ENCODE peak calls at places on chromosomes 6 and 20, in seven cellular contexts. O is neuronal stem cell, K is H1, X is mesendoderm, Y is H9, S is mesenchymal stem cell, M is trophoblast cell. W is an unnamed sample. For H3K4me1, the result is how much of the 10 kb centered on the place peaks cover.

GRCh38 chr20:57102160-57102559 is 164.3 kb downstream of the BMP7 start:
- DNase-seq in X (no peak), M (no peak), O (no peak), K (no peak), Y (no peak), S (no peak), W (no peak)

GRCh38 chr6:140921366-140922226 is 1211.1 kb upstream of the GJE1 start:
- DNase-seq in S (peak), K (peak), X (peak), O (peak), M (peak), Y (no peak), W (peak)

GRCh38 chr20:10642859-10643559 is 30.8 kb downstream of the JAG1 start:
- DNase-seq in K (no peak), S (no peak), Y (no peak), X (no peak), O (no peak), M (no peak), W (no peak)

GRCh38 chr20:10428008-10428407 is 6.0 kb downstream of the MKKS start:
- DNase-seq in Y (no peak), K (no peak), O (no peak), M (no peak), X (no peak), S (no peak), W (no peak)

GRCh38 chr20:10513091-10513490 is 78.0 kb downstream of the SLX4IP start:
- DNase-seq in X (no peak), Y (no peak), S (no peak), M (no peak), O (no peak), K (no peak), W (no peak)

GRCh38 chr6:75431379-75431778 is 62.2 kb downstream of the FILIP1 start:
- DNase-seq in S (peak), O (no peak), Y (no peak), M (no peak), K (no peak), X (no peak), W (peak)

GRCh38 chr20:43821795-43822194 is 92.9 kb upstream of the TOX2 start:
- DNase-seq in X (no peak), S (no peak), M (no peak), O (no peak), K (no peak), Y (no peak), W (no peak)

GRCh38 chr6:85866758-85867401 is 224.2 kb upstream of the SYNCRIP start:
- DNase-seq in O (no peak), S (no peak), Y (no peak), K (no peak), X (no peak), M (no peak), W (no peak)

GRCh38 chr6:108501559-108501958 is 59.2 kb upstream of the FOXO3 start:
- DNase-seq in K (no peak), Y (no peak), S (no peak), M (no peak), X (no peak), O (no peak), W (peak)

GRCh38 chr6:13400772-13401171 is 72.4 kb upstream of the TBC1D7 start:
- DNase-seq in M (no peak), O (no peak), X (no peak), Y (no peak), K (no peak), S (no peak), W (no peak)
- H3K4me1 ChIP-seq in M (under half), O (under half), X (under half), Y (under half), K (under half), S (under half), W (under half)

DNA sequence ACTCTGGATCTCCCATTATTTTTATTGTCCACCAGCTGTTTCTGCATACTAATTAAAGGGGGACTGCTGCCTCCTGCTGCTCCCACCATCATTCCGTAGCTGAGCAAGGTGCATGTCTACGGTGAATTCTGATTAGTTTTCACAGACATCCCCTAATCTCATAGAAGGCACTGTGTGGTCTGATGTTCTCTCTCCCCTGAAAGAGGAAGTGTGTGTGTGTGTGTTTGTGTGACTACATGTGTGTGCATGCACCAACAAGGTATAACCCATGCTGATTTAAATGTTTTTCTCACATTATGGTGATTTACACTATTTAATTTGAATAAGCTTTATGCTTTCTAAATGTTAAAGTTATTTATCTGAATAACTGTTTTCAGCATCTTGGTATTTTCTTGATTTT is 109.2 kb downstream of the B3GAT2 start:
- DNase-seq in X (no peak), S (no peak), M (no peak), Y (no peak), K (no peak), O (no peak), W (no peak)
- H3K4ac ChIP-seq in X (no peak), S (no peak), M (no peak), Y (no peak), K (no peak), O (no peak), W (no peak)

GRCh38 chr6:128492386-128492785 is 28.0 kb downstream of the PTPRK start:
- DNase-seq in Y (no peak), O (no peak), K (no peak), M (no peak), X (no peak), S (no peak), W (peak)

GRCh38 chr6:128493877-128494276 is 26.5 kb downstream of the PTPRK start:
- DNase-seq in X (no peak), S (no peak), M (no peak), Y (no peak), K (no peak), O (no peak), W (no peak)

GRCh38 chr6:128491643-128492206 is 28.7 kb downstream of the PTPRK start:
- DNase-seq in X (peak), M (no peak), Y (no peak), O (no peak), S (peak), K (no peak), W (peak)

GRCh38 chr6:128494440-128494839 is 26.0 kb downstream of the PTPRK start:
- DNase-seq in K (no peak), X (peak), M (no peak), S (no peak), Y (no peak), O (peak), W (no peak)

GRCh38 chr6:128491041-128491642 is 29.3 kb downstream of the PTPRK start:
- DNase-seq in M (no peak), X (peak), O (peak), Y (no peak), S (no peak), K (no peak), W (no peak)
- H3K4me1 ChIP-seq in M (under half), X (under half), O (under half), Y (under half), S (under half), K (under half), W (under half)

DNA sequence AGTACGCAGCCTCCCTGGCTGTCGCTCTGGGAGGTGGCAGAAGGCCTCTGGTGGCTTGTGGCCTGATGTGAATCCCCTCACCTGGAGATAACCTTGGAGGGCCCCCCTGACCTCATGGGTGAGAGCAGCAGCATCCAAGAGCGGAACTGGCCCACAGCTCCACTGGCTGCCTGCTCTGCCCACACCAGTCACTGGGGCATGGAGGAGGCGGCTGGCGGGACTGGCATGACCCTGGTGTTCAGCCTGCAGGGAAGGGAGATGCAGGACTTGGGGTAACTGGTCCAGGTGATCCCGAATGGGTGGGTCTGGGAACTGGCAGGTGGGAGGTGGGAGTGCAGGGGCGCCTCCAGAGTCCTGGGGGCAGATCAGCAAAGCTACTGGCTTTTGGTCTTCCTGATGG is 10.6 kb upstream of the DSN1 start:
- DNase-seq in S (no peak), M (no peak), O (no peak), K (no peak), Y (no peak), X (no peak), W (no peak)
- H3K4ac ChIP-seq in S (no peak), M (no peak), O (no peak), K (no peak), Y (no peak), X (no peak), W (no peak)

GRCh38 chr6:154496191-154496590 is 14.3 kb downstream of the CNKSR3 start:
- DNase-seq in X (no peak), O (no peak), K (no peak), M (no peak), S (no peak), Y (no peak), W (no peak)

GRCh38 chr6:154491567-154492470 is 18.7 kb downstream of the CNKSR3 start:
- DNase-seq in M (no peak), K (no peak), X (no peak), Y (no peak), S (no peak), O (no peak), W (peak)

GRCh38 chr6:154498340-154498934 is 12.0 kb downstream of the CNKSR3 start:
- DNase-seq in O (no peak), M (no peak), X (no peak), Y (no peak), K (no peak), S (no peak), W (no peak)

GRCh38 chr6:154497118-154497517 is 13.4 kb downstream of the CNKSR3 start:
- DNase-seq in X (no peak), Y (no peak), S (no peak), K (no peak), M (no peak), O (no peak), W (no peak)

GRCh38 chr6:154494592-154494991 is 15.9 kb downstream of the CNKSR3 start:
- DNase-seq in X (no peak), Y (no peak), O (no peak), M (no peak), S (no peak), K (no peak), W (no peak)
- H3K4me1 ChIP-seq in X (under half), Y (under half), O (under half), M (under half), S (under half), K (under half), W (under half)

GRCh38 chr6:71333700-71334099 is 45.1 kb downstream of the OGFRL1 start:
- DNase-seq in X (no peak), K (no peak), O (no peak), M (peak), S (peak), Y (no peak), W (peak)

GRCh38 chr6:71333050-71333449 is 44.4 kb downstream of the OGFRL1 start:
- DNase-seq in O (no peak), S (no peak), Y (no peak), X (no peak), M (no peak), K (no peak), W (no peak)

GRCh38 chr6:71332012-71332411 is 43.4 kb downstream of the OGFRL1 start:
- DNase-seq in Y (no peak), O (no peak), X (no peak), S (peak), K (no peak), M (no peak), W (peak)

GRCh38 chr6:71326611-71327010 is 38.0 kb downstream of the OGFRL1 start:
- DNase-seq in S (peak), O (no peak), Y (no peak), K (no peak), M (no peak), X (no peak), W (no peak)

DNA sequence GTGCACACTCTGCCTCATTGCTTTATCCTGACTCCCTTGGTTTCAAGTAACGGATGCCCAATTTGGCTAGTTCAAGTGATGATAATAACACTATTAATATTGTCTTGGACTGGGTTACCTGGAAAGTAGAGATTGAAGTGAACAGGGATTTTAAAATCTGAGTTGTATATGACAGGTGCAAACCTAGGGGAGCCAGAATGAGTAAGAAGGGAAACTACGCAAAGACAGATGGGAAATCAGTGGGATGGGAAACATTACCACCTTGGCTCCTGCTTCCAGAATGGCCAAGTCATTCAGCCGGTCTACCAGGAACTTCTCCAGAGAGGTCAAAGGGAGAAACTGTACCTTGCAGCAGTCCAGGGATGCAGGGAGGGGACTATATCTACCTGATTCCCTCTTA is 41.9 kb downstream of the OGFRL1 start:
- DNase-seq in M (no peak), O (no peak), S (no peak), Y (no peak), X (no peak), K (no peak), W (no peak)
- H3K4ac ChIP-seq in M (no peak), O (no peak), S (peak), Y (no peak), X (no peak), K (no peak), W (no peak)

DNA sequence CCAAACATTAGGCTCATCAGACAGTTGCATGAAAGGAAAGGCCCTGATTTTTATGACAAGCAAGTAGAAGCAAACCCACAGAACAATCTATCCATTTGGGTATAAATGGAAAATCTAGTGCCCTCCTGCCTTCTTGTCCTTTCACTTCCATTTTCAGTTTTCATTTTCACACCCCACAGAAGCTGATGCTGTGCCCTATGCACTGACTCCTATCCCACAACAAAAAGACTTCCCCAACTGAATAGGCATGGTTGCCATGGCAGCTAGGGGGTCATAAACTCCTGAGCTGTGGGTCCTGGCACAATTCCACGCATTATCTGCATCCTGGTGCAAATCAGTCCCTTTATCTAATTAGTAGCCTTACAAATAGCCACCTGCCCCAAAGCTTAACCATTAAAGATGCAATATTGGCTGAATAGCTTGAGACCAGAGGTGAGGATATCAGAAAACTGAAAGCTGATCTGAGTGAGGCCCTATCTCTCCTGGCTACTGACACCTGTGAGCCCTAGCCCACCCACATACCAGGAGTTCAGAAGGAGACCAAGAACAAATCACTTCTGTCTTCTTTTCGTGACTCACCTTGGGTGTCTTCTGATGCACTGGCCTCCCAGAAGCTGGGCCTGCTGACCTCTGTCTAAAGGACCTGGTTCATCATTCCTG is 34.9 kb upstream of the HEY2 start:
- DNase-seq in O (no peak), K (no peak), Y (no peak), M (no peak), S (no peak), X (no peak), W (no peak)
- H3K4me1 ChIP-seq in O (under half), K (under half), Y (under half), M (under half), S (under half), X (under half), W (under half)

GRCh38 chr20:46923550-46923949 is 28.9 kb downstream of the EYA2 start:
- DNase-seq in X (no peak), O (no peak), S (no peak), Y (no peak), M (no peak), K (no peak), W (no peak)
- H3K4ac ChIP-seq in X (no peak), O (no peak), S (no peak), Y (no peak), M (no peak), K (no peak), W (no peak)